ENCODE peak calls at places on chromosomes 12 and 14, in nine cellular contexts. One of them, this sample, is unnamed.

GRCh38 chr12:124005736-124006581 is 32.9 kb downstream of the ZNF664 start:
- DNase-seq in neural progenitor cell: no peak
- DNase-seq in astrocyte: no peak
- DNase-seq in breast epithelium: no peak
- DNase-seq in CD8-positive, alpha-beta T cell: no peak
- DNase-seq in mammary epithelial cell: no peak
- DNase-seq in HFFc6: no peak
- DNase-seq in HFF-Myc: no peak
- DNase-seq in WTC11: no peak
- DNase-seq in this sample: no peak

GRCh38 chr14:23360496-23360895 is 4.5 kb downstream of the EFS start:
- DNase-seq in neural progenitor cell: peak
- DNase-seq in astrocyte: no peak
- DNase-seq in breast epithelium: no peak
- DNase-seq in CD8-positive, alpha-beta T cell: no peak
- DNase-seq in mammary epithelial cell: no peak
- DNase-seq in HFFc6: no peak
- DNase-seq in HFF-Myc: no peak
- DNase-seq in WTC11: peak
- DNase-seq in this sample: peak

GRCh38 chr14:78153069-78153351 is 17.2 kb upstream of the NRXN3 start:
- DNase-seq in neural progenitor cell: no peak
- DNase-seq in astrocyte: peak
- DNase-seq in breast epithelium: no peak
- DNase-seq in CD8-positive, alpha-beta T cell: no peak
- DNase-seq in mammary epithelial cell: no peak
- DNase-seq in HFFc6: no peak
- DNase-seq in HFF-Myc: no peak
- DNase-seq in WTC11: no peak
- DNase-seq in this sample: no peak

GRCh38 chr12:87323369-87323768 is 705.8 kb downstream of the C12orf50 start:
- DNase-seq in neural progenitor cell: no peak
- DNase-seq in astrocyte: peak
- DNase-seq in breast epithelium: no peak
- DNase-seq in CD8-positive, alpha-beta T cell: no peak
- DNase-seq in mammary epithelial cell: peak
- DNase-seq in HFFc6: no peak
- DNase-seq in HFF-Myc: no peak
- DNase-seq in WTC11: no peak
- DNase-seq in this sample: no peak

GRCh38 chr14:104393199-104393897 is 186.2 kb upstream of the C14orf180 start:
- DNase-seq in neural progenitor cell: no peak
- DNase-seq in astrocyte: no peak
- DNase-seq in breast epithelium: no peak
- DNase-seq in CD8-positive, alpha-beta T cell: no peak
- DNase-seq in mammary epithelial cell: no peak
- DNase-seq in HFFc6: no peak
- DNase-seq in HFF-Myc: no peak
- DNase-seq in WTC11: no peak
- DNase-seq in this sample: peak

GRCh38 chr12:27657296-27657695 is 39.0 kb upstream of the REP15 start:
- DNase-seq in neural progenitor cell: no peak
- DNase-seq in astrocyte: peak
- DNase-seq in breast epithelium: no peak
- DNase-seq in CD8-positive, alpha-beta T cell: no peak
- DNase-seq in mammary epithelial cell: no peak
- DNase-seq in HFFc6: no peak
- DNase-seq in HFF-Myc: no peak
- DNase-seq in WTC11: no peak
- DNase-seq in this sample: no peak

GRCh38 chr14:105838591-105839424 is 312.4 kb downstream of the TMEM121 start:
- DNase-seq in neural progenitor cell: no peak
- DNase-seq in astrocyte: no peak
- DNase-seq in breast epithelium: peak
- DNase-seq in CD8-positive, alpha-beta T cell: no peak
- DNase-seq in mammary epithelial cell: no peak
- DNase-seq in HFFc6: no peak
- DNase-seq in HFF-Myc: no peak
- DNase-seq in WTC11: no peak
- DNase-seq in this sample: peak

GRCh38 chr12:24044973-24045703 is 95.7 kb upstream of the SOX5 start:
- DNase-seq in neural progenitor cell: no peak
- DNase-seq in astrocyte: no peak
- DNase-seq in breast epithelium: no peak
- DNase-seq in CD8-positive, alpha-beta T cell: no peak
- DNase-seq in mammary epithelial cell: no peak
- DNase-seq in HFFc6: no peak
- DNase-seq in HFF-Myc: no peak
- DNase-seq in WTC11: no peak
- DNase-seq in this sample: no peak

GRCh38 chr14:60838601-60839000 is 104.0 kb downstream of the MNAT1 start:
- DNase-seq in neural progenitor cell: no peak
- DNase-seq in astrocyte: no peak
- DNase-seq in breast epithelium: no peak
- DNase-seq in CD8-positive, alpha-beta T cell: no peak
- DNase-seq in mammary epithelial cell: no peak
- DNase-seq in HFFc6: no peak
- DNase-seq in HFF-Myc: no peak
- DNase-seq in WTC11: no peak
- DNase-seq in this sample: no peak

GRCh38 chr12:4202482-4202881 is 71.1 kb upstream of the CCND2 start:
- DNase-seq in neural progenitor cell: no peak
- DNase-seq in astrocyte: no peak
- DNase-seq in breast epithelium: no peak
- DNase-seq in CD8-positive, alpha-beta T cell: no peak
- DNase-seq in mammary epithelial cell: no peak
- DNase-seq in HFFc6: no peak
- DNase-seq in HFF-Myc: no peak
- DNase-seq in WTC11: no peak
- DNase-seq in this sample: no peak

GRCh38 chr14:78446807-78447206 is 276.6 kb downstream of the NRXN3 start:
- DNase-seq in neural progenitor cell: peak
- DNase-seq in astrocyte: no peak
- DNase-seq in breast epithelium: no peak
- DNase-seq in CD8-positive, alpha-beta T cell: no peak
- DNase-seq in mammary epithelial cell: no peak
- DNase-seq in HFFc6: no peak
- DNase-seq in HFF-Myc: no peak
- DNase-seq in WTC11: no peak
- DNase-seq in this sample: no peak

DNA sequence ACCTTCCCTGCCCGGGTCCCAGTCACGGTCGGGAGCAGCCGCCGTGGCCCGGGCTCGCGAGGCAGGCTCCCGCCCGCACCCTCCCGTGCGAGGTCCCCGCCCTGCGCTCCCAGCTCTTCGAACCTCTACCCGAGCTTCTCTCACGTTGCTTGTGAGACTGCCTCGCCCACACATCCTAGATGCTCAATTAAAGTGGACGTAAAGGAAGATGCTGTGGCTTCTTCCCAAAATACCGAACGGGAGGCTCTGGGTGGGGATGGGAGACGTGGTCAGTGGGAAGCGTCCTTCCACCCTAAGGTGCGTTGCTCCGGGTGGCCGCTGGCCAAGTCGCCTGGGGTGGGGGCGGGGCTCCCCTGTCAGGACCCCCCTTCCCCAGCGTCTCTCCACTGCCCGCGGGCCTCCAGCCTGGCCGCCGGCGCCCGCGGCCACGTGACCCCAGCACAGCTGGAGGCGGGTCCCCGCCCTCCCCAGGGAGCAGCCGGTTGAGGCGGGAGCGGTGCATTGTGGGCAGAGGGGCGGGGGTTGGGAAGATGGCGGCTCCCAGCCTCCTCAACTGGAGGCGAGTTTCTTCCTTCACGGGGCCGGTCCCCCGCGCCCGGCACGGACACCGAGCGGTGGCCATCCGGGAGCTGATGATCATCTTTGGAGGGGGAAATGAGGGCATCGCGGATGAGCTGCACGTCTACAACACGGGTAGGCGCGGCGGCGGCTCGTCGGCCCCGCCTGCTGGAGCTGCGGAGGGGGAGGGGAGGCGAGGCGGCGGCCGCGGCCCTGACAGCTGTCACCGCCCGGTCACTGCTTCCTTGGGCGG is at the start of gene HCFC2:
- DNase-seq in neural progenitor cell: peak
- DNase-seq in astrocyte: peak
- DNase-seq in breast epithelium: peak
- DNase-seq in CD8-positive, alpha-beta T cell: peak
- DNase-seq in mammary epithelial cell: peak
- DNase-seq in HFFc6: peak
- DNase-seq in HFF-Myc: no peak
- DNase-seq in WTC11: peak
- DNase-seq in this sample: peak
- TF ChIP-seq CTCF in neural progenitor cell: no peak
- TF ChIP-seq CTCF in astrocyte: no peak
- TF ChIP-seq CTCF in breast epithelium: no peak
- TF ChIP-seq CTCF in CD8-positive, alpha-beta T cell: no peak
- TF ChIP-seq CTCF in mammary epithelial cell: no peak
- TF ChIP-seq CTCF in HFFc6: no peak
- TF ChIP-seq CTCF in HFF-Myc: no peak
- TF ChIP-seq CTCF in WTC11: no peak
- TF ChIP-seq CTCF in this sample: no peak

GRCh38 chr12:20150835-20151234 is 217.5 kb upstream of the PDE3A start:
- DNase-seq in neural progenitor cell: no peak
- DNase-seq in astrocyte: no peak
- DNase-seq in breast epithelium: no peak
- DNase-seq in CD8-positive, alpha-beta T cell: no peak
- DNase-seq in mammary epithelial cell: no peak
- DNase-seq in HFFc6: no peak
- DNase-seq in HFF-Myc: no peak
- DNase-seq in WTC11: no peak
- DNase-seq in this sample: no peak
- TF ChIP-seq CTCF in neural progenitor cell: no peak
- TF ChIP-seq CTCF in astrocyte: no peak
- TF ChIP-seq CTCF in breast epithelium: no peak
- TF ChIP-seq CTCF in CD8-positive, alpha-beta T cell: no peak
- TF ChIP-seq CTCF in mammary epithelial cell: no peak
- TF ChIP-seq CTCF in HFFc6: no peak
- TF ChIP-seq CTCF in HFF-Myc: no peak
- TF ChIP-seq CTCF in WTC11: no peak
- TF ChIP-seq CTCF in this sample: no peak

GRCh38 chr12:32302218-32302826 is 97.0 kb upstream of the FGD4 start:
- DNase-seq in neural progenitor cell: peak
- DNase-seq in astrocyte: no peak
- DNase-seq in breast epithelium: no peak
- DNase-seq in CD8-positive, alpha-beta T cell: no peak
- DNase-seq in mammary epithelial cell: peak
- DNase-seq in HFFc6: peak
- DNase-seq in HFF-Myc: no peak
- DNase-seq in WTC11: peak
- DNase-seq in this sample: no peak
- TF ChIP-seq CTCF in neural progenitor cell: peak
- TF ChIP-seq CTCF in astrocyte: peak
- TF ChIP-seq CTCF in breast epithelium: no peak
- TF ChIP-seq CTCF in CD8-positive, alpha-beta T cell: peak
- TF ChIP-seq CTCF in mammary epithelial cell: peak
- TF ChIP-seq CTCF in HFFc6: peak
- TF ChIP-seq CTCF in HFF-Myc: peak
- TF ChIP-seq CTCF in WTC11: no peak
- TF ChIP-seq CTCF in this sample: peak

DNA sequence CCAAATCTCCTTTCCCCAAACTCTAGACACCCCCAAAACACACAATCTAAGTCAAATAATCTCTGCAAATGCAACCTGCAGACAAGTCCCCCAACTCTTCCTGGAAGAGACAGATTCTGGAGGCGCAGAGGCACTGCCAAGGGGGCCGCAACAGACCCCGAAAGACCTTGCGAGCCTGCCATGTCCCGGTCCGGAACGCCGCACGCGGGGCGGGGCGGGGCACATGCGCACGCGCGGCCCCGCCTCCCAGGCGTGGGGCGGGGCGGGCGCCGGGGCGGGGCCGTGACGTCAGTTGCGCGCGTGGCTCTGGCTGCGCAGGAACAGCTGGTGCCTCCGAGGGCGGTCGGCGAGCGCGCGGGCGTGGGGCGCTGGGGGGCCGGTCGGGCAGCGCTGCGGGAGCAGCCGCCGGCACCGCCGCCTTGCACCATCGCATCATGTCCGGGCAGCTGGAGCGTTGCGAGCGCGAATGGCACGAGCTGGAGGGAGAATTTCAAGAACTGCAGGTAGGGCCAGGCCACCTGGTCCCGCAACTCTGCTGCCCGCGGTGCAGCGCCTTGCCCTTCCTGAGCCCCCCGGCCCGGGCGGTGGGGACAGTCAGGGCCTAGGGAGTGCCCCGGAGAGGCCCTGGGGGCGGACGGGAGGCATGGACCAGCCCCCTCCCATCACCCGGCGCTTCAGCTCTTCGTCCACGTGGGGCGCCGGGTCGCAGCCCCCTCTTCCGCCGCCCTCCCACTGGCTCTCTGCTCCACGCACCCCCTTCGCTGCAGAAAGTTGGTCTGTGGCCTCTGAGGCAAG is at the start of gene TMEM120B:
- DNase-seq in neural progenitor cell: peak
- DNase-seq in astrocyte: peak
- DNase-seq in breast epithelium: peak
- DNase-seq in CD8-positive, alpha-beta T cell: peak
- DNase-seq in mammary epithelial cell: peak
- DNase-seq in HFFc6: peak
- DNase-seq in HFF-Myc: no peak
- DNase-seq in WTC11: peak
- DNase-seq in this sample: peak
- TF ChIP-seq CTCF in neural progenitor cell: peak
- TF ChIP-seq CTCF in astrocyte: no peak
- TF ChIP-seq CTCF in breast epithelium: peak
- TF ChIP-seq CTCF in CD8-positive, alpha-beta T cell: no peak
- TF ChIP-seq CTCF in mammary epithelial cell: no peak
- TF ChIP-seq CTCF in HFFc6: no peak
- TF ChIP-seq CTCF in HFF-Myc: no peak
- TF ChIP-seq CTCF in WTC11: no peak
- TF ChIP-seq CTCF in this sample: no peak

This sample was measured in osteocyte.